ENCODE peak calls at places on chromosomes 1 and 21, in ten cellular contexts. G, T, C, J, Z, N, K, U, L and Y are unnamed samples.
A peak's percentile ranks its signal among the peaks of the same experiment; 100 is the strongest.

GRCh38 chr21:41054206-41054605 is 113.8 kb upstream of the BACE2 start:
- DNase-seq in G (no peak), T (peak; percentile 17), C (no peak), J (no peak), Z (no peak), N (no peak), K (no peak), U (no peak), L (peak; percentile 80), Y (no peak)

GRCh38 chr1:66140072-66140471 is 347.4 kb downstream of the PDE4B start:
- DNase-seq in G (no peak), T (no peak), C (no peak), J (no peak), Z (no peak), N (no peak), K (no peak), U (no peak), L (no peak), Y (no peak)

GRCh38 chr1:27666791-27667254 is 5.2 kb downstream of the IFI6 start:
- DNase-seq in G (no peak), T (no peak), C (no peak), J (no peak), Z (no peak), N (peak; percentile 39), K (no peak), U (no peak), L (no peak), Y (peak; percentile 64)

GRCh38 chr1:65629788-65630187 is 162.9 kb upstream of the PDE4B start:
- DNase-seq in G (no peak), T (no peak), C (no peak), J (no peak), Z (no peak), N (no peak), K (no peak), U (no peak), L (no peak), Y (no peak)

GRCh38 chr1:234768569-234769283 is 158.7 kb upstream of the IRF2BP2 start:
- DNase-seq in G (no peak), T (no peak), C (no peak), J (no peak), Z (no peak), N (no peak), K (no peak), U (no peak), L (peak; percentile 61), Y (no peak)

GRCh38 chr1:160342520-160342919 is 530 bp downstream of the COPA start:
- DNase-seq in G (peak; percentile 48), T (no peak), C (no peak), J (no peak), Z (no peak), N (no peak), K (no peak), U (peak; percentile 18), L (no peak), Y (no peak)

GRCh38 chr1:23168079-23168461 is 586 bp downstream of the LUZP1 start:
- DNase-seq in G (peak; percentile 57), T (no peak), C (peak; percentile 31), J (peak; percentile 70), Z (peak; percentile 64), N (peak; percentile 37), K (peak; percentile 36), U (no peak), L (no peak), Y (no peak)

GRCh38 chr1:209646558-209646957 is 5.7 kb downstream of the LAMB3 start:
- DNase-seq in G (no peak), T (peak; percentile 61), C (no peak), J (no peak), Z (no peak), N (no peak), K (peak; percentile 59), U (peak; percentile 58), L (no peak), Y (no peak)

GRCh38 chr21:24895885-24896734 is 711.2 kb downstream of the MRPL39 start:
- DNase-seq in G (no peak), T (peak; percentile 32), C (no peak), J (no peak), Z (no peak), N (peak; percentile 35), K (no peak), U (peak; percentile 52), L (no peak), Y (no peak)

GRCh38 chr1:5751171-5751556 is 241.1 kb downstream of the NPHP4 start:
- DNase-seq in G (no peak), T (no peak), C (no peak), J (no peak), Z (no peak), N (no peak), K (no peak), U (no peak), L (no peak), Y (no peak)

GRCh38 chr1:200150721-200151120 is 123.2 kb downstream of the NR5A2 start:
- DNase-seq in G (no peak), T (peak; percentile 80), C (no peak), J (no peak), Z (no peak), N (no peak), K (no peak), U (peak; percentile 55), L (no peak), Y (no peak)

GRCh38 chr21:27475363-27475955 is 508.6 kb upstream of the ADAMTS5 start:
- DNase-seq in G (no peak), T (no peak), C (no peak), J (no peak), Z (no peak), N (no peak), K (no peak), U (no peak), L (no peak), Y (no peak)

GRCh38 chr1:189787201-189787600 is 690.5 kb downstream of the BRINP3 start:
- DNase-seq in G (no peak), T (no peak), C (no peak), J (no peak), Z (no peak), N (no peak), K (peak; percentile 40), U (peak; percentile 58), L (no peak), Y (no peak)

GRCh38 chr1:108692724-108693655 is 880 bp downstream of the PRPF38B start:
- DNase-seq in G (peak; percentile 87), T (peak; percentile 64), C (peak; percentile 49), J (no peak), Z (peak; percentile 27), N (peak; percentile 67), K (no peak), U (peak; percentile 75), L (peak; percentile 91), Y (peak; percentile 62)

DNA sequence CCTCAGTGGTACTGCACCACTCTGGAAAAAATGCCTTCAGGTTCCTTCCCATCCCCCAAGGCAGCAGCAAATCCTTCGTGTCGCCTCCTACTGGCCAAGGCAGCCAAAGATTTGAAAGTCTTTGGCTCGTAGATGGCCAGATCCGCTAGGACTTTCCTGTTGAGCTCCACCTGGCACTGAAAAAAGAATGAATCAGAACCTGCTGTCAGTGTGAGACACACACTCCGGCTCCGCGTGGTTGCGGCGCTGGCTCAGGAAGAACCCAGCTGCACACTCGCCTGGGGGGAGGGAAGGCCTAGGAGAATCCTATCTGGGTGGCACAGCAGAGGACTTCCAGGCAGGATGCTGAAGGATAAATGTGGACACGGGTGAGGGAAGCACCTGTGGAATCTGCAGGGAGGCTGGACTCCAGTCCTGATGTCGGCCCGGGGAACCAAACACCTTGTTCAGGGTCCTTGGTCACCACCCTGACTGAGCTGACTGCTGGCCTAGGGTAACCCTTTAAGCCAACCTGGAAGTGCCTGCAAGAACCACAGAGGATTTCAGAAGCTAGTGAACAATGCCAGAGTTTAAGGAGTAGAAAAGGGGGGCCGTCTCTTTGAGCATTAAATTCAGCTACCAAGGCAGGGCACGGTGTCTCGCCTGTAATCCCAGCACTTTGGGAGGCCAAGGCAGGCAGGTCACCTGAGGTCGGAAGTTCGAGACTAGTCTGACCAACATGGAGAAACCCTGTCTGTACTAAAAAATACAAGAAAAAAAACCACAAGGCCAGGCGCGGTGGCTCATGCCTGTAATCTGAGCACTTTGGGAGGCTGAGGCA is 3.2 kb upstream of the CCNL2 start:
- DNase-seq in G (peak; percentile 40), T (peak; percentile 57), C (no peak), J (no peak), Z (no peak), N (peak; percentile 59), K (peak; percentile 76), U (peak; percentile 56), L (no peak), Y (no peak)
- TF ChIP-seq CTCF in G (peak; percentile 78), T (peak; percentile 83), C (peak; percentile 53), J (peak; percentile 73), Z (peak; percentile 37), N (peak; percentile 63), K (peak; percentile 80), U (peak; percentile 73), L (no peak), Y (peak; percentile 47)

GRCh38 chr1:162633327-162633762 is 1.1 kb downstream of the DDR2 start:
- DNase-seq in G (no peak), T (peak; percentile 44), C (no peak), J (no peak), Z (no peak), N (no peak), K (no peak), U (peak; percentile 42), L (no peak), Y (no peak)
- TF ChIP-seq CTCF in G (no peak), T (peak; percentile 48), C (peak; percentile 30), J (no peak), Z (no peak), N (no peak), K (no peak), U (peak; percentile 20), L (no peak), Y (no peak)

GRCh38 chr1:245779797-245780529 is 625.2 kb downstream of the KIF26B start:
- DNase-seq in G (no peak), T (no peak), C (no peak), J (no peak), Z (no peak), N (no peak), K (no peak), U (no peak), L (no peak), Y (no peak)
- TF ChIP-seq CTCF in G (peak; percentile 24), T (peak; percentile 46), C (no peak), J (peak; percentile 57), Z (no peak), N (no peak), K (peak; percentile 51), U (no peak), L (no peak), Y (no peak)

GRCh38 chr1:198269352-198269940 is 112.6 kb downstream of the NEK7 start:
- DNase-seq in G (no peak), T (no peak), C (no peak), J (no peak), Z (no peak), N (no peak), K (no peak), U (no peak), L (no peak), Y (no peak)

GRCh38 chr1:198268784-198269183 is 112.0 kb downstream of the NEK7 start:
- DNase-seq in G (no peak), T (no peak), C (no peak), J (no peak), Z (no peak), N (no peak), K (no peak), U (no peak), L (no peak), Y (no peak)

GRCh38 chr1:198272492-198272891 is 115.7 kb downstream of the NEK7 start:
- DNase-seq in G (no peak), T (no peak), C (no peak), J (no peak), Z (no peak), N (no peak), K (no peak), U (peak; percentile 37), L (no peak), Y (no peak)

GRCh38 chr1:198271467-198271866 is 114.7 kb downstream of the NEK7 start:
- DNase-seq in G (no peak), T (no peak), C (no peak), J (no peak), Z (no peak), N (no peak), K (no peak), U (no peak), L (no peak), Y (no peak)

GRCh38 chr1:198270421-198270820 is 113.6 kb downstream of the NEK7 start:
- DNase-seq in G (no peak), T (no peak), C (no peak), J (no peak), Z (no peak), N (no peak), K (no peak), U (no peak), L (no peak), Y (no peak)
- TF ChIP-seq CTCF in G (no peak), T (no peak), C (no peak), J (no peak), Z (no peak), N (no peak), K (no peak), U (no peak), L (no peak), Y (no peak)